ENCODE peak calls at places on chromosomes 2 and 18, in six cellular contexts. X, R, K, T, M and E are unnamed samples.

GRCh38 chr2:58131191-58132011 is 84.8 kb downstream of the VRK2 start:
- DNase-seq in X (peak; percentile 15), R (peak; percentile 28), K (peak; percentile 69), T (no peak), M (no peak), E (no peak)

GRCh38 chr18:6543330-6543908 is 128.7 kb upstream of the L3MBTL4 start:
- DNase-seq in X (no peak), R (no peak), K (peak; percentile 18), T (no peak), M (no peak), E (peak; percentile 72)

GRCh38 chr2:149857344-149857743 is 269.8 kb upstream of the MMADHC start:
- DNase-seq in X (no peak), R (no peak), K (peak; percentile 27), T (no peak), M (no peak), E (peak; percentile 20)

GRCh38 chr2:112723556-112723940 is 2.7 kb downstream of the NT5DC4 start:
- DNase-seq in X (no peak), R (no peak), K (no peak), T (no peak), M (no peak), E (no peak)

GRCh38 chr2:213090772-213091171 is 60.6 kb downstream of the IKZF2 start:
- DNase-seq in X (no peak), R (no peak), K (no peak), T (no peak), M (no peak), E (no peak)

GRCh38 chr18:79871026-79871390 is 73.3 kb downstream of the KCNG2 start:
- DNase-seq in X (no peak), R (no peak), K (no peak), T (no peak), M (no peak), E (no peak)

GRCh38 chr2:78992807-78993517 is 32.5 kb upstream of the REG3G start:
- DNase-seq in X (no peak), R (no peak), K (no peak), T (no peak), M (no peak), E (no peak)

GRCh38 chr2:65081232-65081685 is 25.0 kb downstream of the CEP68 start:
- DNase-seq in X (no peak), R (no peak), K (no peak), T (no peak), M (no peak), E (no peak)

GRCh38 chr2:201660293-201660895 is 17.1 kb upstream of the TMEM237 start:
- DNase-seq in X (no peak), R (no peak), K (no peak), T (no peak), M (no peak), E (no peak)

GRCh38 chr2:241788572-241788971 is 11.9 kb downstream of the GAL3ST2 start:
- DNase-seq in X (no peak), R (no peak), K (no peak), T (no peak), M (no peak), E (no peak)

GRCh38 chr2:196286821-196287220 is 115.4 kb upstream of the STK17B start:
- DNase-seq in X (no peak), R (no peak), K (no peak), T (no peak), M (no peak), E (no peak)

GRCh38 chr18:6874316-6874715 is 144.8 kb downstream of the ARHGAP28 start:
- DNase-seq in X (no peak), R (no peak), K (no peak), T (no peak), M (no peak), E (peak; percentile 44)

GRCh38 chr2:112794841-112795240 is 10.5 kb upstream of the IL1A start:
- DNase-seq in X (no peak), R (no peak), K (no peak), T (no peak), M (no peak), E (no peak)

GRCh38 chr2:222899413-222900181 is 38.8 kb downstream of the ACSL3 start:
- DNase-seq in X (no peak), R (no peak), K (no peak), T (no peak), M (no peak), E (no peak)

GRCh38 chr2:135916232-135916631 is 40.0 kb upstream of the MCM6 start:
- DNase-seq in X (no peak), R (no peak), K (peak; percentile 9), T (peak; percentile 11), M (peak; percentile 13), E (peak; percentile 76)

GRCh38 chr18:6056171-6056932 is 161.0 kb upstream of the TMEM200C start:
- DNase-seq in X (no peak), R (no peak), K (peak; percentile 69), T (peak; percentile 11), M (peak; percentile 0), E (peak; percentile 69)

GRCh38 chr2:17757321-17757720 is 3.4 kb downstream of the GEN1 start:
- DNase-seq in X (no peak), R (no peak), K (peak; percentile 60), T (no peak), M (no peak), E (peak; percentile 12)

GRCh38 chr2:140893685-140894084 is 1237.1 kb downstream of the LRP1B start:
- DNase-seq in X (no peak), R (no peak), K (peak; percentile 63), T (no peak), M (peak; percentile 42), E (peak; percentile 88)

GRCh38 chr18:24003903-24004640 is 10.5 kb upstream of the TTC39C start:
- DNase-seq in X (no peak), R (no peak), K (peak; percentile 21), T (no peak), M (no peak), E (no peak)

GRCh38 chr18:23998811-23999210 is 15.7 kb upstream of the TTC39C start:
- DNase-seq in X (no peak), R (no peak), K (peak; percentile 24), T (no peak), M (no peak), E (peak; percentile 95)

GRCh38 chr18:23998018-23998417 is 16.5 kb upstream of the TTC39C start:
- DNase-seq in X (no peak), R (no peak), K (no peak), T (no peak), M (no peak), E (no peak)

GRCh38 chr18:23995180-23995579 is 19.4 kb upstream of the TTC39C start:
- DNase-seq in X (no peak), R (no peak), K (no peak), T (no peak), M (no peak), E (no peak)

DNA sequence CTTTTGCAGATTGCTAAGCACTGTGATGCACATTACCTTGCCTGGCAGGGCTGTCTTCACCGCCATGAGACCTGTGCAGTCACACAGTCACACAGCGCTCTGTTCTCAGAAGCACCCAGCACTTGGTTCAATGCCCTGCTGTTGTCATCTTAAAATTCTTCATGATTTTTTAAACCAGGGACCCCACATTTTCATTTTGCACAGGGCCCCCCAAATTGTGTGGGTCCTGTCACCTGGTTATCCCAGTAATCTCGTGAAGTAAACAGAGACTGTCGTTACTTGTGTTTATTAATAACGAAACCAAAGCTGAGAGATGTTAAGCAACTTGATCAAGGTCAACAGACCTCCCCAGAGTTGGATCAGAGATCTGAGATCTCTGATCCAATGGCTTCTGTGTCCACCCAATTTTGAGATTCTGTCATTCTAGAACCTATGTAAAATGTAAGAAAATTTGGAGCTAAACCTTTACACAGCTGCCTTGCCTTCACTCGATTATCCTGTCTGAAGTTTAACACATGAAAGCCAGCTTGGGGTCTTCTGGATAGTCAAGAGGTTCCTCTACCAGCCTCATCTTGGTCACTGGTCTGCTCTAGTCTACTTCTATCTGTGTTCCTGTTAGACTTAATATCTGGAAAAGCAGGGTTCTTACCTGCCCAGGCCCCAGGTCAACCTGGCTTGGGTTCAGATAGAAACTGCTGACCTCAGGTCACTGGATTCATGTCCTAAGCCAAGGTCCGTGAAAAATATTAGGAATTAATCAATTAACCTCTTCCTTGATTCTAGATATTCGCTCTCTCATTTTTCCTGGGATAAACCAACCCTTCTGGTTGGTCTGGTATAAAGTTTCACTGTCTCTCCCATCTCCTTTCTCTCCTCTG is 13.7 kb upstream of the TTC39C start:
- DNase-seq in X (no peak), R (no peak), K (no peak), T (no peak), M (no peak), E (no peak)
- H3K4me3 ChIP-seq in X (no peak overlapping the region), R (no peak overlapping the region), K (no peak overlapping the region), T (no peak overlapping the region), M (no peak overlapping the region), E (no peak overlapping the region)

DNA sequence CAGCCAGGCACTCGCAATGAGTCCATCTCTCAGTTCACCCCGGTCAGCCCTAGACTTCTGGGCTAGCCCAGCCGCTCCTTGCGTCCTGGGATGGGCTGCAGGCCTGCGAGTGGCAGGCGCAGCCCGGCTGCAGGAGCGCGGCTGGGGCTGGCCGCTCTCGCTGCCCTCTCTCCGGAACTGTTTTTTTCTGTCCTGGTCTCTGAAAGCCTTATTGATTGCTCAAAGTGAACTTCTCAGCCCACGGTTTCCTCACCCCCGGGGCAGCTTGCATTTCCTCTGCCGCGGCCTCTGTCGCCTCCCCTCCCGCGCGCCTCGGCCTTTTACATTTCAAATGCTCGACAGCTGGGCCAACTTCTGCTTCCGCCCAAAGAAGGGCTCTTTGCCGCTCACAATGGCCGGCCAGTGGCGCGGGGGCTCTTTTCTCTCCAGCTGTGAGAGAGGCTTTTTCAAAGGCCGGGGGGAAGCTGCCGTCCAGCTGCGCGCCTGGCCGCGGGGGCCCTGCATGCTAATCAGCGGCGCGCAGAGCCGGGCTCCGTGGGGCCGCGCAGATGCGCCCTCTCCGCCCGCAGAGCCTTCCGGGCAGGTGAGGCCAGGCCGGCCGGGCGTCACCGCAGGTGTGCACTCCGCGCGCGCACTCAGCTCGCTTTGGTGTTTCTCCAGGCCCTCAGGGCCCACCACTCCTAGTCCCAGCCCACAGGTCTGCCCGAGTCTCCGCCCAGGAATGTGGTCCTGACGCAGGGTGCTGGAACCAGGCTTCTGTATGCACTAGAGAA is 513.8 kb downstream of the RNF144A start:
- DNase-seq in X (no peak), R (peak; percentile 21), K (peak; percentile 1), T (peak; percentile 35), M (no peak), E (peak; percentile 61)
- H3K4me3 ChIP-seq in X (no peak overlapping the region), R (no peak overlapping the region), K (peak overlapping the region; percentile 28), T (no peak overlapping the region), M (no peak overlapping the region), E (peak overlapping the region; percentile 44)

GRCh38 chr2:221567809-221568208 is 4.3 kb downstream of the EPHA4 start:
- DNase-seq in X (no peak), R (no peak), K (no peak), T (no peak), M (no peak), E (peak; percentile 9)
- H3K4me3 ChIP-seq in X (no peak overlapping the region), R (no peak overlapping the region), K (no peak overlapping the region), T (no peak overlapping the region), M (no peak overlapping the region), E (no peak overlapping the region)

DNA sequence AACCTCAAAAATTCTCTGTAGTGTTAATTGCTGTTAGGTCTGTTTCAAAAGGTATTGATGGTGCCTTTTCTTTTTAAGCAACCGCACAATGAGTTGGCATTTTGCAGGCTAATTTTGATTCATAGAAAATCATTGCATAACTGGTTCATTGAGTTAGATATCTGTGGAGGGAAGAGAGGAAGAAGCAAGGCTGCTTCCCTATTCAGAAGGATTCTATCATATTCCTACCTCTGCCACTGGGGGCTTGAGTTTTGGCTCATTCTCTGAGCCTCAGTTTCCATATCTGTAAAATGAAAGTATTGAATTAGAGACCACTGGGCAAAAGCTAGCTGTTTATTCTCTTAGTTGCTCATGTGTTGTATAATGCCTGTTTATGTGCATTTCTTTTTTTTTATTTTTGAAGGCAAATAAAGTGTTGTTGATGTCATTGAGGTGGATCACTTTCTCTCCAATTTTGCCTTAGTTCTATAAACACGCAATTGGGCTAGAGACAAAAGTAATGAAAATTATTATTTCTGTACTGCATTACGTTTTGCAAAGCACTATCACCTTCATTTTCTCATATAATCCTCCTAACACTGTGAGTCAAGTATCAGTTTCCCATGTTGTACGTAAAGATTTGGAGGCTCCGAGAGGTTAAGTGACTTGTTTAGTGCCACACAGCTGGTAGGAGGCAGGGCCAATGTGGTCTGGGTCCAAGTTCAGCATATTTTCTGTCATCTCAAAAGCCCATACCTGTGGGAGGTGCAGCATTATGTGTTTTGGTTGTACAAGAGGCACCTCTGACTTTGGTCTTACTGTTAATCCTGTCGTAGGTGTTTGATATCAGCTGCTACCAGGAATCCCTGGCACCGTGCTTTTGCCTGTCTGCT is 5.9 kb downstream of the TRIB2 start:
- DNase-seq in X (no peak), R (no peak), K (no peak), T (no peak), M (no peak), E (no peak)
- H3K4me3 ChIP-seq in X (peak overlapping the region; percentile 78), R (no peak overlapping the region), K (peak overlapping the region; percentile 83), T (peak overlapping the region; percentile 76), M (peak overlapping the region; percentile 92), E (peak overlapping the region; percentile 10)